ENCODE peak calls at places on chromosomes 12 and 14, in five cellular contexts. Q is RWPE1, C is uterus, N is hippocampal formation, W is K562. A is an unnamed sample.

GRCh38 chr14:49962616-49963015 is 69.7 kb downstream of the ARF6 start:
- DNase-seq in Q (peak), C (no peak), N (no peak), W (peak), A (no peak)

GRCh38 chr12:122865268-122866231 is 30.3 kb downstream of the HIP1R start:
- DNase-seq in Q (no peak), C (no peak), N (no peak), W (peak), A (no peak)

GRCh38 chr12:76915381-76916169 is 36.8 kb upstream of the CSRP2 start:
- DNase-seq in Q (no peak), C (no peak), N (no peak), W (no peak), A (no peak)

GRCh38 chr14:22485178-22485577 is 103.8 kb downstream of the DAD1 start:
- DNase-seq in Q (no peak), C (no peak), N (no peak), W (no peak), A (no peak)

GRCh38 chr12:84689638-84690037 is 223.0 kb downstream of the SLC6A15 start:
- DNase-seq in Q (no peak), C (no peak), N (no peak), W (no peak), A (no peak)

GRCh38 chr12:104049278-104050257 is at the start of gene GLT8D2:
- DNase-seq in Q (peak), C (peak), N (no peak), W (no peak), A (no peak)

GRCh38 chr12:111038075-111038474 is 117.7 kb upstream of the MYL2 start:
- DNase-seq in Q (no peak), C (no peak), N (no peak), W (no peak), A (no peak)

GRCh38 chr12:66003951-66004350 is 126.6 kb downstream of the LLPH start:
- DNase-seq in Q (no peak), C (no peak), N (no peak), W (no peak), A (no peak)

GRCh38 chr12:6352198-6353173 is 10.6 kb upstream of the TNFRSF1A start:
- DNase-seq in Q (no peak), C (no peak), N (no peak), W (no peak), A (no peak)

GRCh38 chr14:56247495-56248087 is 129.4 kb downstream of the PELI2 start:
- DNase-seq in Q (peak), C (no peak), N (no peak), W (no peak), A (no peak)

GRCh38 chr12:52319097-52319496 is 2.1 kb downstream of the KRT83 start:
- DNase-seq in Q (no peak), C (no peak), N (no peak), W (no peak), A (no peak)

GRCh38 chr12:1213205-1213604 is 222.2 kb downstream of the ERC1 start:
- DNase-seq in Q (no peak), C (no peak), N (no peak), W (no peak), A (no peak)

GRCh38 chr12:51335931-51336330 is 10.5 kb downstream of the CELA1 start:
- DNase-seq in Q (no peak), C (no peak), N (no peak), W (no peak), A (no peak)

GRCh38 chr12:131770120-131770519 is 58.1 kb upstream of the MMP17 start:
- DNase-seq in Q (no peak), C (no peak), N (no peak), W (no peak), A (no peak)

GRCh38 chr12:102216086-102216691 is 18.6 kb upstream of the PMCH start:
- DNase-seq in Q (no peak), C (no peak), N (no peak), W (no peak), A (no peak)

GRCh38 chr12:126051611-126052107 is 986.4 kb downstream of the AACS start:
- DNase-seq in Q (peak), C (no peak), N (no peak), W (no peak), A (no peak)

GRCh38 chr12:48787791-48788521 is 933 bp downstream of the ADCY6 start:
- DNase-seq in Q (no peak), C (no peak), N (no peak), W (no peak), A (no peak)

GRCh38 chr12:105935981-105936380 is 202.8 kb downstream of the NUAK1 start:
- DNase-seq in Q (no peak), C (no peak), N (no peak), W (no peak), A (no peak)

GRCh38 chr14:28902930-28903329 is 136.3 kb downstream of the FOXG1 start:
- DNase-seq in Q (no peak), C (no peak), N (no peak), W (no peak), A (no peak)

GRCh38 chr12:50589650-50590435 is 85.1 kb downstream of the DIP2B start:
- DNase-seq in Q (no peak), C (no peak), N (no peak), W (peak), A (no peak)

GRCh38 chr12:26062566-26062965 is 62.3 kb downstream of the BHLHE41 start:
- DNase-seq in Q (peak), C (no peak), N (no peak), W (no peak), A (no peak)

GRCh38 chr12:96301732-96302131 is 98.5 kb downstream of the CDK17 start:
- DNase-seq in Q (no peak), C (no peak), N (no peak), W (no peak), A (no peak)

GRCh38 chr14:61374284-61374683 is 52.9 kb downstream of the PRKCH start:
- DNase-seq in Q (no peak), C (no peak), N (no peak), W (no peak), A (no peak)

GRCh38 chr12:94938583-94938982 is 64.9 kb downstream of the NDUFA12 start:
- DNase-seq in Q (no peak), C (no peak), N (no peak), W (no peak), A (no peak)

GRCh38 chr14:52031781-52032180 is 37.1 kb downstream of the NID2 start:
- DNase-seq in Q (no peak), C (peak), N (no peak), W (no peak), A (no peak)

GRCh38 chr12:71652656-71653055 is 11.0 kb downstream of the ZFC3H1 start:
- DNase-seq in Q (no peak), C (no peak), N (no peak), W (no peak), A (no peak)

GRCh38 chr14:55438066-55438683 is 2.2 kb downstream of the TBPL2 start:
- DNase-seq in Q (peak), C (no peak), N (no peak), W (peak), A (peak)

GRCh38 chr12:14952295-14952995 is 9.0 kb downstream of the ARHGDIB start:
- DNase-seq in Q (peak), C (peak), N (no peak), W (no peak), A (no peak)

GRCh38 chr12:46152456-46152855 is 116.4 kb downstream of the SLC38A1 start:
- DNase-seq in Q (no peak), C (no peak), N (peak), W (no peak), A (no peak)